ENCODE peak calls at places on chromosomes 2 and 18, in four cellular contexts. J is glutamatergic neuron, Z is NB4, C is left lung. W is an unnamed sample.

GRCh38 chr2:65819963-65820362 is 387.6 kb upstream of the SPRED2 start:
- DNase-seq in J (no peak), Z (no peak), C (no peak), W (no peak)

GRCh38 chr2:73111300-73112025 is 1.3 kb downstream of the RAB11FIP5 start:
- DNase-seq in J (no peak), Z (peak), C (no peak), W (no peak)

GRCh38 chr2:144274131-144274530 is 245.8 kb downstream of the ZEB2 start:
- DNase-seq in J (no peak), Z (no peak), C (no peak), W (no peak)

GRCh38 chr18:73088445-73088844 is 220.7 kb upstream of the NETO1 start:
- DNase-seq in J (no peak), Z (no peak), C (no peak), W (no peak)

GRCh38 chr18:49691177-49691608 is 122.1 kb downstream of the ACAA2 start:
- DNase-seq in J (no peak), Z (peak), C (no peak), W (no peak)

GRCh38 chr2:152627010-152627957 is 90.0 kb downstream of the PRPF40A start:
- DNase-seq in J (no peak), Z (peak), C (no peak), W (no peak)

GRCh38 chr2:159200498-159200897 is 86.0 kb downstream of the WDSUB1 start:
- DNase-seq in J (no peak), Z (no peak), C (no peak), W (no peak)

GRCh38 chr18:14767474-14767873 is 19.5 kb downstream of the ANKRD30B start:
- DNase-seq in J (no peak), Z (no peak), C (no peak), W (no peak)

GRCh38 chr2:3179208-3179607 is 198.4 kb downstream of the EIPR1 start:
- DNase-seq in J (peak), Z (peak), C (no peak), W (no peak)

GRCh38 chr2:204664708-204665121 is 119.4 kb downstream of the PARD3B start:
- DNase-seq in J (no peak), Z (no peak), C (no peak), W (no peak)

GRCh38 chr18:11518788-11519685 is 90.4 kb upstream of the SLC35G4 start:
- DNase-seq in J (peak), Z (peak), C (no peak), W (no peak)

GRCh38 chr2:227163445-227163997 is 484 bp downstream of the COL4A4 start:
- DNase-seq in J (no peak), Z (no peak), C (peak), W (no peak)

GRCh38 chr2:156339110-156339847 is 6.8 kb upstream of the NR4A2 start:
- DNase-seq in J (no peak), Z (no peak), C (no peak), W (no peak)

GRCh38 chr2:235861383-235861782 is 306.8 kb downstream of the GBX2 start:
- DNase-seq in J (no peak), Z (no peak), C (no peak), W (no peak)

GRCh38 chr18:75544496-75544895 is 117.0 kb upstream of the SMIM21 start:
- DNase-seq in J (no peak), Z (no peak), C (no peak), W (no peak)

GRCh38 chr2:100292022-100292580 is 30.2 kb downstream of the LONRF2 start:
- DNase-seq in J (no peak), Z (peak), C (no peak), W (peak)

GRCh38 chr2:81324046-81324445 is 1019.5 kb upstream of the LRRTM1 start:
- DNase-seq in J (no peak), Z (peak), C (no peak), W (no peak)

GRCh38 chr2:231132126-231132525 is 7.3 kb upstream of the HTR2B start:
- DNase-seq in J (no peak), Z (no peak), C (no peak), W (no peak)

GRCh38 chr2:157820202-157820601 is 55.9 kb downstream of the ACVR1 start:
- DNase-seq in J (no peak), Z (no peak), C (no peak), W (no peak)

GRCh38 chr18:32093106-32093511 is 1.4 kb downstream of the RNF138 start:
- DNase-seq in J (peak), Z (peak), C (peak), W (no peak)

GRCh38 chr2:65630643-65631042 is 198.2 kb upstream of the SPRED2 start:
- DNase-seq in J (no peak), Z (peak), C (no peak), W (no peak)

GRCh38 chr2:33272001-33272400 is 204.4 kb upstream of the RASGRP3 start:
- DNase-seq in J (no peak), Z (no peak), C (no peak), W (no peak)

GRCh38 chr18:46759885-46760284 is 3.0 kb upstream of the ST8SIA5 start:
- DNase-seq in J (no peak), Z (no peak), C (no peak), W (no peak)

GRCh38 chr2:157460384-157460837 is 16.5 kb upstream of the CYTIP start:
- DNase-seq in J (no peak), Z (no peak), C (no peak), W (no peak)

GRCh38 chr2:74223941-74224770 is 25.7 kb downstream of the MTHFD2 start:
- DNase-seq in J (no peak), Z (no peak), C (no peak), W (no peak)

GRCh38 chr18:67600781-67601180 is 84.3 kb upstream of the DSEL start:
- DNase-seq in J (no peak), Z (no peak), C (no peak), W (no peak)

GRCh38 chr2:142937347-142937746 is 59.9 kb downstream of the KYNU start:
- DNase-seq in J (no peak), Z (no peak), C (no peak), W (no peak)

GRCh38 chr2:96537734-96538486 is 1.4 kb downstream of the ARID5A start:
- DNase-seq in J (no peak), Z (peak), C (peak), W (no peak)
- TF ChIP-seq CTCF in J (no peak), Z (no peak), C (no peak), W (no peak)

GRCh38 chr2:11904029-11904428 is 157.6 kb downstream of the LPIN1 start:
- DNase-seq in J (no peak), Z (peak), C (no peak), W (no peak)
- TF ChIP-seq CTCF in J (no peak), Z (peak), C (no peak), W (no peak)

DNA sequence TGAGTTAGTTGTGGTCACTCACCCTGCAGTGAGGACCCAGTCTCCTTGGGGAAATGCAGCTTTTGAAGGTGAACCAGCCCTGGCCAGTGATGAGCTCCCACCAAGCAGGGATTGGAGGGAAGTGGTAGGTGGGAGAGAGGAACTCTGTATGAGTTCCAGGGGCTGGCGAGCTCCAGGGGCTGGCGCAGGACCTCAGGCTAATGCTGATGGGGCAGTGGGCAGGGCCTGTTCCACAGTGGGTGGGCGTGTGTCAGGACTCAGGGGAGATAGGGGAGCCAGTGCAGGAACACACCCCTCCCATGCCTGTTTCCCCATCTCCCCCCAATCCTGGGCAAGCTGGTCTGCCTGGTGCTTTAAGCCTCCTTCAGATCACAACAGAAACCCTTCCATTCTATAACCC is 208.4 kb downstream of the DYSF start:
- DNase-seq in J (no peak), Z (no peak), C (no peak), W (no peak)
- TF ChIP-seq CTCF in J (no peak), Z (no peak), C (no peak), W (no peak)

DNA sequence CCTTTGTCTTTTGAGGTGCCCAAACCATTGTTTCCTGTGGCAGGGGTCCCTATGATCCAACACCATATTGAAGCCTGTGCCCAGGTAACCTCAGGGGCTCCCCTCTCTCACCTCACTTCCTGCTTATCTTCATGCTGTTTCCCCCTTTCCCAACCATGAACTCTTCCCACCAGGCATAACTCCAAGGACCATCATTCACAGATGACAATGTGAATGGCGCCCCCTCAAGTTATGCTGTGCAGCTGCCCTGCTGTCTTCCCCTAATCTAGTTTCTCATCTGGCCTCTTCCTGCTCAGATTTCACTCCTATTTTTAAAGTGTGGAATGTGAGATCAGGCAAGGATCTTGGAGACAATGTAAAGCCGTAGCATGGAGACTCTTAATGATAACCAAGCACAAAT is 1.4 kb downstream of the GMPPA start:
- DNase-seq in J (no peak), Z (peak), C (no peak), W (no peak)
- TF ChIP-seq CTCF in J (no peak), Z (peak), C (no peak), W (no peak)

DNA sequence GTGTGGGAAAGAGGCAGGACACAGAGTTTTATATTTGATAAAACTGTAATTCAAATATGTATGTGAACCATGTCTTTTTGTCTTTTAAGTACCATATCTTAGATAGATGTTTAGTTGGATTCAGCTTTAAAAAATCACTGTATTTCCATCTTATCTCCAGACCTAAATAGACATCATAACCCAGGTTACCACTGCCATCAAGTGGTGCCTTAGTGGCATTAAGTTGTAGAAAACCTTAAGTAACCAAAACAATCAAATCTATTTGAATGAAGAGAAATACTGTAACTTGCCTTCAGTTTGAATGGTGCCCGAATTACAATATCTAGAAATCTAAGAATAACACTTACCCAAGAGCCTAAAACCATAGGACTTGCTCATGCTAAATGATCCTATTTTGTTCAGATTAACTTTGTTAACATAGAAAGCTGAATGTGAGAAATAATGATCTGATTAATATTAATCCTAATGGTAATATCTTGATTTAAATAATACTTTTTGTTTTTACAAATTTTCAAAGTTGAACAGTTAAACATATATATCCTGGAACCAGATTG is 92.5 kb upstream of the MAP2 start:
- DNase-seq in J (no peak), Z (peak), C (no peak), W (no peak)
- TF ChIP-seq CTCF in J (peak), Z (peak), C (no peak), W (no peak)

GRCh38 chr2:206392118-206392517 is 51.2 kb upstream of the ADAM23 start:
- DNase-seq in J (peak), Z (peak), C (no peak), W (no peak)
- TF ChIP-seq CTCF in J (peak), Z (peak), C (no peak), W (no peak)

DNA sequence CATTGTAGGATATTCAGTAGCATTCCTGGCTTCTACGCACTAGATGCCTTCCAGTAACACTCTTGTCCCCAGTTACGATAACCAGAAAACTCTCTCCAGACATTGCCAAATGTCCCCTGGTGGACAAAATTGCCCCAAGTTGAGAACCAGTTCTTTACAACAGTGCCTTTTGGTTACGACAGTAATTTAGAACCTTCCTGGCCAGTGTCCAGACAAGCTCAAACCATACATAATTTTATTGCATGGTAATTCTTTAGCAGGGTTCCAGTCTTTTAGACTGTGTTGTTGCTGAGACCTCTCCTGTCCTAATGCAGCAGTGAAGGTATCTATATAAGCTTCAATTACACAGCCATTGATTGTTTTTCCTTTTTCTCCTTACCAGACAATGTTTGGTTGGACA is 20.2 kb downstream of the RNMT start:
- DNase-seq in J (no peak), Z (no peak), C (no peak), W (no peak)
- TF ChIP-seq CTCF in J (no peak), Z (no peak), C (no peak), W (no peak)

GRCh38 chr2:85830645-85831044 is 58.1 kb downstream of the ST3GAL5 start:
- DNase-seq in J (no peak), Z (no peak), C (no peak), W (no peak)
- TF ChIP-seq CTCF in J (no peak), Z (no peak), C (no peak), W (no peak)

DNA sequence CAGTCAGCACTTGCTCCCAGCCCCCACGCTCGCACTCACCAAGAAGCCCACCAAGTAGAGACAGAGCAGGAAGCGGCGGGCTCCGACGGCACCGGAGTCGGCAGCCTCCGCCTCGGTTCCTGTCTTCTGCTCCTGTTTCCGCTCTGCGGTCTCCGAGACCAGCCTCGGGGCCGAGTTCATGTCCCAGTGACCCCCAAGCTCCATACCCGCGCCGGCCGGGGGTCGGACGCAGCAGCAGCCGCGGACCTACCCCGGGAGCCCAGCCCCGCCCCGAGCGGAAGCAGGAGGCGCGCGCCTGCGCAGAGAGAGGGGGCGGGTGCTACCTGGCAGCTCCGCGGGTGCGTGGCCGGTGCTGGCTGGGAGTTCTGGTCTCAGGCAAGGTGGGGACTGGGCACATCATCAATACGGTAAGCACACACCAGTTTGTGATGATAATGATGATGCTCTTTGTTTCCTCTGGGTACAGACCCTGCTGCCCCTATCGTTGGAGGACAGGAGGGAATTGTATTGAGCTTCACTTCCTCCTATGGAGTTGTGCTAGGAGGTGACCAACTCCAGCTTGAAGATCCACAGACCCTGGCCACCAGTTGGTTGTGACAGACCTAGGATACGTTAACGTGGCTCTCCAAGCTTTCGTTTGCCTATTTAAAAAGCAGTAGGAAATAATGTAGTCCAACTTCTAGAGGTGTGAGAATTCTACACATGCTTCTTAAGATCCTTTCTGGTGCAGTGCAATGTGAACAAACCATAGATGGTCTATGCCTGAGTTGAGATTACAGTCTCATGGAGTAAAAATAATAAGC is 25.0 kb upstream of the TMEM182 start:
- DNase-seq in J (peak), Z (peak), C (peak), W (peak)
- TF ChIP-seq CTCF in J (no peak), Z (no peak), C (no peak), W (no peak)

DNA sequence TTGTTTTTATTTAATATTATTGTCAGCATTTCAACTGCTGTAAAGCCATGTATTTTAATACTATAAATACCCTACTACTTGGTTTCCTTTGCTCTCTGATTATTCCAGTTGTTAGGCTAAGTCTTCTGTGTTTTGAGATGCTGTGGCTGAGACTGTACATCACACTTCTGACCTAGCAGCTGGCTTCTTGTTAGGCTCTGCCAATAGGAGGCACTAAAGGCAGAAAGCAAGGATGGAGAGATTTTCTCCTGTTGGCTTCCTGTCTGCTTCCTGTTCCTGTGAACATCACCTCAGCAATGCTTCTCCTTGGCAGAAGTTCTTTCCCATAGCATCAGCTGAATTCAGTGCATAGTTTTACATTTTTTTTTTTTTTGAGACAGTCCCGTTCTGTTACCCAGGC is 68.3 kb upstream of the YPEL5 start:
- DNase-seq in J (no peak), Z (no peak), C (no peak), W (no peak)
- TF ChIP-seq CTCF in J (no peak), Z (no peak), C (no peak), W (no peak)

W was measured in omental fat pad.